ENCODE peak calls at places on chromosome 2, in four cellular contexts. One of them, this sample, is unnamed.

GRCh38 chr2:225598922-225599321 is 199.4 kb downstream of the NYAP2 start:
- DNase-seq in neural crest cell: no peak
- DNase-seq in endothelial cell: no peak
- DNase-seq in K562: no peak
- DNase-seq in this sample: no peak

GRCh38 chr2:164675027-164675426 is 53.7 kb upstream of the GRB14 start:
- DNase-seq in endothelial cell: no peak
- DNase-seq in neural crest cell: no peak
- DNase-seq in K562: no peak
- DNase-seq in this sample: no peak

GRCh38 chr2:146634256-146635068 is 1210.4 kb upstream of the ACVR2A start:
- DNase-seq in K562: no peak
- DNase-seq in endothelial cell: no peak
- DNase-seq in neural crest cell: no peak
- DNase-seq in this sample: no peak

GRCh38 chr2:46915281-46915810 is at the start of gene MCFD2:
- DNase-seq in endothelial cell: no peak
- DNase-seq in neural crest cell: no peak
- DNase-seq in K562: peak; percentile 67
- DNase-seq in this sample: no peak

GRCh38 chr2:15472133-15472532 is 89.0 kb downstream of the NBAS start:
- DNase-seq in neural crest cell: no peak
- DNase-seq in K562: no peak
- DNase-seq in endothelial cell: no peak
- DNase-seq in this sample: no peak

GRCh38 chr2:130947967-130948366 is 111.3 kb downstream of the ARHGEF4 start:
- DNase-seq in endothelial cell: no peak
- DNase-seq in neural crest cell: no peak
- DNase-seq in K562: no peak
- DNase-seq in this sample: no peak

GRCh38 chr2:48174503-48174902 is 268.2 kb upstream of the FBXO11 start:
- DNase-seq in K562: no peak
- DNase-seq in endothelial cell: no peak
- DNase-seq in neural crest cell: no peak
- DNase-seq in this sample: no peak

GRCh38 chr2:98492441-98492840 is 47.8 kb downstream of the INPP4A start:
- DNase-seq in K562: no peak
- DNase-seq in neural crest cell: no peak
- DNase-seq in endothelial cell: no peak
- DNase-seq in this sample: no peak

GRCh38 chr2:54977149-54977548 is 73.1 kb downstream of the RTN4 start:
- DNase-seq in neural crest cell: no peak
- DNase-seq in K562: no peak
- DNase-seq in endothelial cell: no peak
- DNase-seq in this sample: no peak

GRCh38 chr2:158339513-158339912 is 117.0 kb downstream of the CCDC148 start:
- DNase-seq in endothelial cell: no peak
- DNase-seq in K562: no peak
- DNase-seq in neural crest cell: no peak
- DNase-seq in this sample: no peak

DNA sequence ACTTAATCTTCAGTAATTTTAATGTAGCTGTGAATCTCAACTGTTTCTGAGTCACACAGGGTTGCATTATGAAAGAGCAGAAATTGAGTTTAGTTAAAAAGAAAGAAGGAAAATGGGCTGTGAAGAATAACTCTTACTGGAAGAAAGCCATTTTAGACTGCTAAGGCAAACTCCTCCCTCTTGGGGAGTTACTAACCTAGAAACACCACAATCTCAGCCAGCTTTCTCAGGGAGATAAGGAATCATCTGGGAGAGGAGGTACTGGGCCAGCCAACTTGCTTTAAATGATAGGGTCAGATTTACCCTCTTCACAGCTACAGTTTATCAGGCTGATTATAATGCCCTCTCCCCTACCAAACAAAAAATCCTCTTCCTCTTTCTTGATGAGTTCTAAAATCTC is 119.5 kb downstream of the CCDC148 start:
- DNase-seq in K562: no peak
- DNase-seq in neural crest cell: no peak
- DNase-seq in endothelial cell: no peak
- DNase-seq in this sample: no peak
- TF ChIP-seq CTCF in K562: no peak
- TF ChIP-seq CTCF in neural crest cell: no peak
- TF ChIP-seq CTCF in endothelial cell: no peak
- TF ChIP-seq CTCF in this sample: no peak

DNA sequence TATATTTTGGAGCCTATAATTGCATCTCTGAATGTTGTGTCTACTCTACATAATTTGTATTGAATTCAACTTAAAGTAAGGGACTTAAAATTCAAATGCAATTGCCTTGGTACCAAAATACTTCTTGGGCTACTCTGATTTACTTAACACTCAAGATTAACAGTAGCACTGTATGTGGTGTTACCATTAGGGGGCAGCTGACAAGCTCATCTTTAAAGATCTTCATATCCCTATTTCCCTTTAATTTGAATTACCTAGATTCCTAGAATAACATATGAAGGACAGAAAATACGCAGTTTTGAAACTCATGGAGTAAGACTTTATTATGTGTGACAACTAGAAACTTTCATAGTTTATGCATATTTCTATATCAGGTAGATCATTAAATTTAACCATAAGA is 37.4 kb upstream of the FAP start:
- DNase-seq in K562: no peak
- DNase-seq in neural crest cell: no peak
- DNase-seq in endothelial cell: no peak
- DNase-seq in this sample: no peak
- TF ChIP-seq CTCF in K562: no peak
- TF ChIP-seq CTCF in neural crest cell: peak; percentile 12
- TF ChIP-seq CTCF in endothelial cell: no peak
- TF ChIP-seq CTCF in this sample: no peak

GRCh38 chr2:195674491-195675226 is 17.6 kb downstream of the SLC39A10 start:
- DNase-seq in neural crest cell: no peak
- DNase-seq in K562: no peak
- DNase-seq in endothelial cell: no peak
- DNase-seq in this sample: no peak
- TF ChIP-seq CTCF in neural crest cell: no peak
- TF ChIP-seq CTCF in K562: no peak
- TF ChIP-seq CTCF in endothelial cell: no peak
- TF ChIP-seq CTCF in this sample: no peak

DNA sequence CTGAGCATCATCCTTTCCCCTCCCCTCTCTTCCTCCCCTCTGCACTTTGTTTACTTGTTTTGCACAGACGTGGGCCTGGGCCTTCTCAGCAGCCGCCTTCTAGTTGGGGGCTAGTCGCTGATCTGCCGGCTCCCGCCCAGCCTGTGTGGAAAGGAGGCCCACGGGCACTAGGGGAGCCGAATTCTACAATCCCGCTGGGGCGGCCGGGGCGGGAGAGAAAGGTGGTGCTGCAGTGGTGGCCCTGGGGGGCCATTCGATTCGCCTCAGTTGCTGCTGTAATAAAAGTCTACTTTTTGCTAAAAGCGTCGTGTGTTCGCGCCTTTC is 261 bp upstream of the KRTCAP3 start:
- DNase-seq in endothelial cell: no peak
- DNase-seq in neural crest cell: no peak
- DNase-seq in K562: no peak
- DNase-seq in this sample: no peak
- TF ChIP-seq CTCF in endothelial cell: peak; percentile 52
- TF ChIP-seq CTCF in neural crest cell: peak; percentile 49
- TF ChIP-seq CTCF in K562: no peak
- TF ChIP-seq CTCF in this sample: no peak

GRCh38 chr2:43225093-43225787 is 1.2 kb downstream of the ZFP36L2 start:
- DNase-seq in neural crest cell: peak; percentile 30
- DNase-seq in endothelial cell: peak; percentile 28
- DNase-seq in K562: peak; percentile 34
- DNase-seq in this sample: peak; percentile 62

GRCh38 chr2:43226558-43226954 is at the start of gene ZFP36L2:
- DNase-seq in endothelial cell: peak; percentile 91
- DNase-seq in K562: peak; percentile 95
- DNase-seq in neural crest cell: peak; percentile 85
- DNase-seq in this sample: peak; percentile 97

GRCh38 chr2:43224571-43225092 is 1.8 kb downstream of the ZFP36L2 start:
- DNase-seq in neural crest cell: peak; percentile 19
- DNase-seq in K562: peak; percentile 39
- DNase-seq in endothelial cell: peak; percentile 25
- DNase-seq in this sample: no peak

GRCh38 chr2:43226955-43227829 is 786 bp upstream of the ZFP36L2 start:
- DNase-seq in neural crest cell: peak; percentile 71
- DNase-seq in K562: peak; percentile 80
- DNase-seq in endothelial cell: peak; percentile 68
- DNase-seq in this sample: peak; percentile 94

DNA sequence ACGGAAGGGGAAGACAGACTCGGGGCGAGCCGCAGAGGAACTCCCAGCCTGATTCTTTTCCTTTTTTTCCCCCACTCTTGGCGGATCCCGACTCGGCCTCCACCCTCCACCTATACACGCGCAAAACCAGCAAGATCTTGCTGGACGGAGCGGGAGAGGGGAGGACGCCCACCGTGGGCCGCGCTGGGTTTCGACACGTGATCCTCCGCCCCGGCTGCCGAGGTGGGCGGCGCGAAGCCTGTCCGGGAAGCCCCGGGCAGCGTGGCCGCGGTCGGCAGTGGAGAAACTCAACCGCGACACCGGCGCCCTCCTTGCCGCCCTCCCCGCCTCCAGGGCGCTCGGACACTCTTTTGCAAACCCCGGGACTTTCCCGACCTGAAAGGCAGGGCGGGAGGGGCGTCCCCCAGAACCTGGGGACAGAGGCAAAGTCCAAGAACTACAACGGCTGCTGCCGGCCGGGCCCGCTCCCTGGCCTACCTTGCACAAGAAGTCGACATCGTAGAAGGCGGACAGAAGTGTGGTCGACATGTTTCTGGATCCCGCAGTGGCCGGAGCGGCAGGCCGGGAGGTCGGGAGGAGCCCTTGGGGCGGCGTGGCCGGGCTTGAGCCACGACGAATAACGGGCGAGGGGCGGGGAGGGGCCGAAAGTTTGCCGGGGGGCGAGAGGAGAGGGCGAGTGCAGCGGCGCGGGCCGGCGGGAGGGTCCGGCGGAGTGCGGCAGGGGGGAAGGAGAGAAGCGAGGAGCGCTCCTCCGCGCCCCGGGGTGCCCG is 433 bp downstream of the ZFP36L2 start:
- DNase-seq in endothelial cell: peak; percentile 67
- DNase-seq in neural crest cell: peak; percentile 68
- DNase-seq in K562: peak; percentile 73
- DNase-seq in this sample: peak; percentile 81
- TF ChIP-seq CTCF in endothelial cell: no peak
- TF ChIP-seq CTCF in neural crest cell: no peak
- TF ChIP-seq CTCF in K562: no peak
- TF ChIP-seq CTCF in this sample: no peak

GRCh38 chr2:216916956-216917650 is 57.2 kb upstream of the TNP1 start:
- DNase-seq in endothelial cell: no peak
- DNase-seq in neural crest cell: no peak
- DNase-seq in K562: no peak
- DNase-seq in this sample: no peak

GRCh38 chr2:216921057-216921456 is 61.2 kb upstream of the TNP1 start:
- DNase-seq in K562: no peak
- DNase-seq in endothelial cell: no peak
- DNase-seq in neural crest cell: no peak
- DNase-seq in this sample: peak; percentile 60

GRCh38 chr2:216922170-216922780 is 62.4 kb upstream of the TNP1 start:
- DNase-seq in K562: no peak
- DNase-seq in neural crest cell: no peak
- DNase-seq in endothelial cell: no peak
- DNase-seq in this sample: no peak

GRCh38 chr2:216918088-216918680 is 58.3 kb upstream of the TNP1 start:
- DNase-seq in endothelial cell: no peak
- DNase-seq in K562: no peak
- DNase-seq in neural crest cell: no peak
- DNase-seq in this sample: no peak

GRCh38 chr2:216920150-216920846 is 60.4 kb upstream of the TNP1 start:
- DNase-seq in K562: no peak
- DNase-seq in neural crest cell: no peak
- DNase-seq in endothelial cell: no peak
- DNase-seq in this sample: no peak
- TF ChIP-seq CTCF in K562: peak; percentile 27
- TF ChIP-seq CTCF in neural crest cell: no peak
- TF ChIP-seq CTCF in endothelial cell: no peak
- TF ChIP-seq CTCF in this sample: no peak

DNA sequence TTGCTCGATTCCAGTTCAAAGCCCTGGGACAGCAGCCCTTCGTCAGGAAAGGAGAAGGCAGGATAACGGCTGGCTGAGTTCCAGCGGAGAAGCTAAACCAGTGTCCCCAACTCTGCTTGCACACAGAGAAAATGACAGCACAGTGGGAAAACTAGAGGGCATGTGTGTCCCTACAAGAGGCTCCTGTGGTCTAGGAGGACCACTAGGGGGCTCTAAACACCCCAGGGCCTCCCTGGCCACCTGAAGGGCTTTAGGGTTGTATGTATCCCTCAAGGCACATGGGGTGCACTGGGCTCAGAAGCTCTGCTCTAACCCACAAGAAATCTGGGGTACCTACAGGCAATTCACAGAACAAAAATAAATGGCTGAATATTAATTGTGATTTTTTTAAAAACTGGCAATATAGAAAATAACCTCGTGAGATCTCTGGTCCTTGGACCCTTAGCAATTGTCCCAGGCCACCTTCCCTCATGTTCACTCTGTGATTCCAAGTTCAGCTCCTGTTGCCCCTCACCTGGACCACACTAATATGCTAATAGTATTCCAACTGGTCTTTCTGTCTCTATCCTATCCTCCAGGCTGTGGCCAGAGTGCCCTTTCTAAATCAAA is 17.5 kb downstream of the STAT1 start:
- DNase-seq in endothelial cell: peak; percentile 49
- DNase-seq in K562: peak; percentile 31
- DNase-seq in neural crest cell: no peak
- DNase-seq in this sample: no peak
- TF ChIP-seq CTCF in endothelial cell: peak; percentile 25
- TF ChIP-seq CTCF in K562: peak; percentile 97
- TF ChIP-seq CTCF in neural crest cell: peak; percentile 65
- TF ChIP-seq CTCF in this sample: no peak

GRCh38 chr2:23566236-23567142 is 181.5 kb downstream of the KLHL29 start:
- DNase-seq in K562: peak; percentile 72
- DNase-seq in neural crest cell: no peak
- DNase-seq in endothelial cell: peak; percentile 53
- DNase-seq in this sample: no peak
- TF ChIP-seq CTCF in K562: peak; percentile 60
- TF ChIP-seq CTCF in neural crest cell: peak; percentile 56
- TF ChIP-seq CTCF in endothelial cell: peak; percentile 56
- TF ChIP-seq CTCF in this sample: no peak